ENCODE peak calls at places on chromosome 14, in six cellular contexts. W, G, K, O, P and Z are unnamed samples.

GRCh38 chr14:91297081-91297711 is 52.7 kb upstream of the GPR68 start:
- DNase-seq in P (no peak), W (no peak), G (no peak), O (no peak), K (no peak), Z (no peak)

GRCh38 chr14:64074961-64075619 is 219.1 kb downstream of the ESR2 start:
- DNase-seq in G (peak), K (no peak), P (peak), W (no peak), O (no peak), Z (no peak)

GRCh38 chr14:37641117-37641516 is 45.7 kb downstream of the TTC6 start:
- DNase-seq in K (no peak), W (no peak), O (no peak), P (no peak), G (no peak), Z (no peak)

GRCh38 chr14:106875503-106875902 is 1349.1 kb downstream of the TMEM121 start:
- DNase-seq in K (no peak), G (no peak), P (no peak), W (peak), O (no peak), Z (no peak)

GRCh38 chr14:103121846-103122577 is 1.2 kb upstream of the TNFAIP2 start:
- DNase-seq in G (peak), W (peak), K (peak), P (peak), O (no peak), Z (peak)

GRCh38 chr14:98931911-98932310 is 340.1 kb downstream of the BCL11B start:
- DNase-seq in O (no peak), P (no peak), K (no peak), W (no peak), G (no peak), Z (no peak)

GRCh38 chr14:23364604-23365352 is at the start of gene EFS:
- DNase-seq in G (no peak), O (no peak), W (no peak), K (no peak), P (peak), Z (no peak)

GRCh38 chr14:69069020-69069421 is 83.9 kb downstream of the DCAF5 start:
- DNase-seq in O (peak), K (no peak), P (peak), G (peak), W (no peak), Z (no peak)

GRCh38 chr14:66233571-66233970 is 252.6 kb upstream of the CCDC196 start:
- DNase-seq in O (no peak), K (peak), W (no peak), G (no peak), P (no peak), Z (no peak)

GRCh38 chr14:99413172-99413571 is 67.5 kb downstream of the SETD3 start:
- DNase-seq in W (no peak), G (no peak), P (no peak), K (no peak), O (no peak), Z (no peak)

GRCh38 chr14:60303745-60304144 is 54.7 kb downstream of the PPM1A start:
- DNase-seq in P (no peak), W (no peak), K (no peak), O (no peak), G (no peak), Z (no peak)

GRCh38 chr14:51176819-51177218 is 63.2 kb upstream of the TMX1 start:
- DNase-seq in O (peak), P (no peak), G (no peak), K (no peak), W (no peak), Z (no peak)

GRCh38 chr14:96153003-96153402 is 51.6 kb upstream of the BDKRB2 start:
- DNase-seq in P (no peak), O (no peak), W (no peak), G (no peak), K (no peak), Z (no peak)

GRCh38 chr14:106844608-106845285 is 1318.4 kb downstream of the TMEM121 start:
- DNase-seq in O (no peak), K (no peak), G (peak), P (peak), W (peak), Z (no peak)

GRCh38 chr14:69553221-69553620 is 21.4 kb downstream of the CCDC177 start:
- DNase-seq in W (peak), P (peak), O (no peak), G (peak), K (no peak), Z (no peak)

GRCh38 chr14:49598479-49599301 is at the start of gene LRR1:
- DNase-seq in O (no peak), K (peak), W (peak), G (peak), P (peak), Z (peak)

GRCh38 chr14:106681161-106681955 is 1155.0 kb downstream of the TMEM121 start:
- DNase-seq in G (no peak), K (no peak), W (no peak), P (no peak), O (no peak), Z (no peak)

GRCh38 chr14:31893156-31893813 is 183.8 kb upstream of the ARHGAP5 start:
- DNase-seq in W (no peak), G (no peak), O (no peak), P (no peak), K (no peak), Z (no peak)

GRCh38 chr14:22955702-22956575 is 951 bp downstream of the HAUS4 start:
- DNase-seq in G (no peak), P (no peak), O (no peak), W (no peak), K (no peak), Z (no peak)

GRCh38 chr14:62213516-62213915 is 451.3 kb downstream of the SNAPC1 start:
- DNase-seq in P (no peak), O (no peak), W (no peak), K (peak), G (peak), Z (no peak)

GRCh38 chr14:100612879-100613455 is 25.8 kb upstream of the BEGAIN start:
- DNase-seq in P (peak), G (no peak), O (no peak), W (no peak), K (no peak), Z (no peak)

GRCh38 chr14:65745396-65746190 is 333.1 kb downstream of the FUT8 start:
- DNase-seq in O (no peak), W (no peak), G (no peak), K (no peak), P (no peak), Z (no peak)

GRCh38 chr14:52948039-52948438 is 2.8 kb downstream of the FERMT2 start:
- DNase-seq in K (no peak), G (peak), O (no peak), P (no peak), W (no peak), Z (no peak)

GRCh38 chr14:61042220-61042619 is 61.2 kb downstream of the SLC38A6 start:
- DNase-seq in W (no peak), P (no peak), K (no peak), G (no peak), O (no peak), Z (no peak)

GRCh38 chr14:58646479-58646878 is 8.7 kb downstream of the DACT1 start:
- DNase-seq in K (no peak), G (no peak), P (no peak), W (no peak), O (no peak), Z (no peak)

GRCh38 chr14:103033744-103034143 is 23.6 kb downstream of the CDC42BPB start:
- DNase-seq in W (no peak), K (no peak), G (no peak), P (no peak), O (no peak), Z (no peak)

GRCh38 chr14:32468955-32469354 is 139.9 kb downstream of the AKAP6 start:
- DNase-seq in K (no peak), W (no peak), G (peak), P (peak), O (peak), Z (peak)

GRCh38 chr14:45194964-45195363 is 58.0 kb downstream of the MIS18BP1 start:
- DNase-seq in O (no peak), P (no peak), K (no peak), G (no peak), W (no peak), Z (no peak)

GRCh38 chr14:69629225-69630127 is 18.1 kb downstream of the SUSD6 start:
- DNase-seq in P (no peak), W (no peak), K (no peak), G (no peak), O (no peak), Z (no peak)

GRCh38 chr14:59376691-59377090 is 88.5 kb downstream of the GPR135 start:
- DNase-seq in O (no peak), P (no peak), W (no peak), G (no peak), K (no peak), Z (no peak)

GRCh38 chr14:58014778-58015177 is 137.2 kb downstream of the ARMH4 start:
- DNase-seq in W (no peak), K (no peak), P (no peak), O (no peak), G (no peak), Z (no peak)

GRCh38 chr14:50018236-50019210 is 97.8 kb downstream of the VCPKMT start:
- DNase-seq in K (no peak), P (no peak), O (no peak), W (peak), G (peak), Z (no peak)

GRCh38 chr14:67574806-67575205 is 25.3 kb downstream of the PIGH start:
- DNase-seq in W (no peak), O (no peak), G (no peak), K (no peak), P (no peak), Z (no peak)

GRCh38 chr14:61244051-61244450 is 37.1 kb downstream of the TMEM30B start:
- DNase-seq in G (no peak), W (no peak), K (no peak), P (no peak), O (no peak), Z (no peak)

GRCh38 chr14:54532111-54533012 is 22.7 kb downstream of the CGRRF1 start:
- DNase-seq in G (no peak), P (no peak), W (no peak), O (no peak), K (no peak), Z (no peak)

GRCh38 chr14:30620178-30620577 is 1.9 kb upstream of the SCFD1 start:
- DNase-seq in W (no peak), G (peak), P (peak), O (no peak), K (no peak), Z (no peak)

GRCh38 chr14:28762290-28762948 is 4.2 kb upstream of the FOXG1 start:
- DNase-seq in G (no peak), O (no peak), P (no peak), W (no peak), K (no peak), Z (no peak)

GRCh38 chr14:88210426-88210825 is 112.6 kb downstream of the KCNK10 start:
- DNase-seq in K (no peak), O (no peak), P (no peak), G (no peak), W (no peak), Z (no peak)

GRCh38 chr14:68245146-68246073 is 425.8 kb downstream of the RAD51B start:
- DNase-seq in K (no peak), W (no peak), P (peak), O (no peak), G (peak), Z (no peak)